ENCODE peak calls at places on chromosomes 13 and 19, in eight cellular contexts. One of them, this sample, is unnamed.
A peak's percentile ranks its signal among the peaks of the same experiment; 100 is the strongest.

GRCh38 chr13:38735655-38736440 is 49.0 kb downstream of the FREM2 start:
- DNase-seq in heart right ventricle: no peak
- DNase-seq in CD8-positive, alpha-beta T cell: no peak
- DNase-seq in body of pancreas: no peak
- DNase-seq in left ventricle myocardium inferior: no peak
- DNase-seq in fibroblast of lung: no peak
- DNase-seq in thoracic aorta: no peak
- DNase-seq in cardiac muscle cell: no peak
- DNase-seq in this sample: no peak

GRCh38 chr19:32748497-32748896 is 28.9 kb downstream of the TDRD12 start:
- DNase-seq in heart right ventricle: no peak
- DNase-seq in cardiac muscle cell: no peak
- DNase-seq in left ventricle myocardium inferior: no peak
- DNase-seq in body of pancreas: no peak
- DNase-seq in thoracic aorta: no peak
- DNase-seq in CD8-positive, alpha-beta T cell: peak; percentile 54
- DNase-seq in fibroblast of lung: no peak
- DNase-seq in this sample: no peak

GRCh38 chr19:5472303-5472702 is 17.1 kb downstream of the ZNRF4 start:
- DNase-seq in heart right ventricle: no peak
- DNase-seq in thoracic aorta: no peak
- DNase-seq in CD8-positive, alpha-beta T cell: no peak
- DNase-seq in fibroblast of lung: no peak
- DNase-seq in left ventricle myocardium inferior: no peak
- DNase-seq in body of pancreas: no peak
- DNase-seq in cardiac muscle cell: no peak
- DNase-seq in this sample: no peak

GRCh38 chr19:34662919-34663318 is 14.0 kb downstream of the SCGB2B2 start:
- DNase-seq in thoracic aorta: no peak
- DNase-seq in heart right ventricle: no peak
- DNase-seq in fibroblast of lung: no peak
- DNase-seq in body of pancreas: peak; percentile 38
- DNase-seq in left ventricle myocardium inferior: no peak
- DNase-seq in CD8-positive, alpha-beta T cell: no peak
- DNase-seq in cardiac muscle cell: peak; percentile 17
- DNase-seq in this sample: no peak

GRCh38 chr19:29378543-29379105 is 147.2 kb upstream of the VSTM2B start:
- DNase-seq in fibroblast of lung: no peak
- DNase-seq in body of pancreas: no peak
- DNase-seq in cardiac muscle cell: no peak
- DNase-seq in CD8-positive, alpha-beta T cell: no peak
- DNase-seq in heart right ventricle: no peak
- DNase-seq in thoracic aorta: no peak
- DNase-seq in left ventricle myocardium inferior: no peak
- DNase-seq in this sample: no peak

GRCh38 chr19:7894612-7895309 is 6.5 kb downstream of the LRRC8E start:
- DNase-seq in CD8-positive, alpha-beta T cell: no peak
- DNase-seq in left ventricle myocardium inferior: no peak
- DNase-seq in heart right ventricle: no peak
- DNase-seq in body of pancreas: no peak
- DNase-seq in cardiac muscle cell: no peak
- DNase-seq in fibroblast of lung: no peak
- DNase-seq in thoracic aorta: no peak
- DNase-seq in this sample: no peak

GRCh38 chr13:21825801-21826200 is 154.9 kb downstream of the FGF9 start:
- DNase-seq in left ventricle myocardium inferior: no peak
- DNase-seq in thoracic aorta: no peak
- DNase-seq in body of pancreas: no peak
- DNase-seq in heart right ventricle: no peak
- DNase-seq in fibroblast of lung: no peak
- DNase-seq in CD8-positive, alpha-beta T cell: no peak
- DNase-seq in cardiac muscle cell: no peak
- DNase-seq in this sample: no peak

GRCh38 chr19:5987077-5987818 is 9.3 kb upstream of the RANBP3 start:
- DNase-seq in CD8-positive, alpha-beta T cell: peak; percentile 85
- DNase-seq in fibroblast of lung: peak; percentile 81
- DNase-seq in left ventricle myocardium inferior: peak; percentile 58
- DNase-seq in cardiac muscle cell: peak; percentile 85
- DNase-seq in thoracic aorta: no peak
- DNase-seq in body of pancreas: peak; percentile 90
- DNase-seq in heart right ventricle: no peak
- DNase-seq in this sample: peak; percentile 51

GRCh38 chr19:40224342-40225148 is 1.9 kb downstream of the CCNP start:
- DNase-seq in CD8-positive, alpha-beta T cell: no peak
- DNase-seq in cardiac muscle cell: no peak
- DNase-seq in thoracic aorta: no peak
- DNase-seq in heart right ventricle: no peak
- DNase-seq in left ventricle myocardium inferior: no peak
- DNase-seq in fibroblast of lung: no peak
- DNase-seq in body of pancreas: no peak
- DNase-seq in this sample: no peak

GRCh38 chr19:1883784-1884183 is 1.5 kb downstream of the ABHD17A start:
- DNase-seq in cardiac muscle cell: no peak
- DNase-seq in body of pancreas: no peak
- DNase-seq in CD8-positive, alpha-beta T cell: peak; percentile 53
- DNase-seq in thoracic aorta: no peak
- DNase-seq in fibroblast of lung: no peak
- DNase-seq in left ventricle myocardium inferior: no peak
- DNase-seq in heart right ventricle: no peak
- DNase-seq in this sample: no peak

GRCh38 chr19:35587326-35587725 is 1.4 kb downstream of the PMIS2 start:
- DNase-seq in fibroblast of lung: no peak
- DNase-seq in left ventricle myocardium inferior: no peak
- DNase-seq in cardiac muscle cell: peak; percentile 62
- DNase-seq in body of pancreas: no peak
- DNase-seq in CD8-positive, alpha-beta T cell: no peak
- DNase-seq in thoracic aorta: no peak
- DNase-seq in heart right ventricle: no peak
- DNase-seq in this sample: no peak

GRCh38 chr13:51862965-51863364 is 1.2 kb downstream of the CCDC70 start:
- DNase-seq in body of pancreas: no peak
- DNase-seq in heart right ventricle: no peak
- DNase-seq in left ventricle myocardium inferior: no peak
- DNase-seq in cardiac muscle cell: no peak
- DNase-seq in fibroblast of lung: no peak
- DNase-seq in thoracic aorta: no peak
- DNase-seq in CD8-positive, alpha-beta T cell: no peak
- DNase-seq in this sample: no peak

GRCh38 chr19:51798958-51799310 is 4.0 kb downstream of the FPR3 start:
- DNase-seq in cardiac muscle cell: no peak
- DNase-seq in fibroblast of lung: no peak
- DNase-seq in left ventricle myocardium inferior: peak; percentile 58
- DNase-seq in heart right ventricle: peak; percentile 43
- DNase-seq in CD8-positive, alpha-beta T cell: no peak
- DNase-seq in body of pancreas: no peak
- DNase-seq in thoracic aorta: peak; percentile 13
- DNase-seq in this sample: no peak

GRCh38 chr13:30880756-30881155 is 25.3 kb upstream of the MEDAG start:
- DNase-seq in cardiac muscle cell: peak; percentile 84
- DNase-seq in body of pancreas: no peak
- DNase-seq in heart right ventricle: no peak
- DNase-seq in fibroblast of lung: peak; percentile 99
- DNase-seq in left ventricle myocardium inferior: no peak
- DNase-seq in CD8-positive, alpha-beta T cell: no peak
- DNase-seq in thoracic aorta: no peak
- DNase-seq in this sample: peak; percentile 81

GRCh38 chr13:51619614-51620013 is 35.4 kb downstream of the WDFY2 start:
- DNase-seq in heart right ventricle: no peak
- DNase-seq in body of pancreas: no peak
- DNase-seq in thoracic aorta: no peak
- DNase-seq in left ventricle myocardium inferior: no peak
- DNase-seq in fibroblast of lung: peak; percentile 68
- DNase-seq in CD8-positive, alpha-beta T cell: no peak
- DNase-seq in cardiac muscle cell: peak; percentile 39
- DNase-seq in this sample: peak; percentile 34

GRCh38 chr19:6680141-6680540 is 10.2 kb upstream of the TNFSF14 start:
- DNase-seq in CD8-positive, alpha-beta T cell: no peak
- DNase-seq in fibroblast of lung: no peak
- DNase-seq in heart right ventricle: no peak
- DNase-seq in left ventricle myocardium inferior: no peak
- DNase-seq in cardiac muscle cell: no peak
- DNase-seq in body of pancreas: no peak
- DNase-seq in thoracic aorta: no peak
- DNase-seq in this sample: no peak

GRCh38 chr13:75050419-75051066 is 431.4 kb downstream of the TBC1D4 start:
- DNase-seq in heart right ventricle: no peak
- DNase-seq in cardiac muscle cell: peak; percentile 41
- DNase-seq in fibroblast of lung: peak; percentile 8
- DNase-seq in body of pancreas: no peak
- DNase-seq in thoracic aorta: no peak
- DNase-seq in left ventricle myocardium inferior: no peak
- DNase-seq in CD8-positive, alpha-beta T cell: no peak
- DNase-seq in this sample: no peak

GRCh38 chr19:30225615-30226463 is 146.3 kb upstream of the ZNF536 start:
- DNase-seq in body of pancreas: no peak
- DNase-seq in cardiac muscle cell: no peak
- DNase-seq in left ventricle myocardium inferior: no peak
- DNase-seq in fibroblast of lung: no peak
- DNase-seq in CD8-positive, alpha-beta T cell: no peak
- DNase-seq in heart right ventricle: no peak
- DNase-seq in thoracic aorta: no peak
- DNase-seq in this sample: no peak

GRCh38 chr13:62781866-62782265 is 1366.2 kb upstream of the PCDH20 start:
- DNase-seq in left ventricle myocardium inferior: no peak
- DNase-seq in CD8-positive, alpha-beta T cell: no peak
- DNase-seq in fibroblast of lung: no peak
- DNase-seq in heart right ventricle: no peak
- DNase-seq in cardiac muscle cell: no peak
- DNase-seq in thoracic aorta: no peak
- DNase-seq in body of pancreas: no peak
- DNase-seq in this sample: no peak

GRCh38 chr13:51148952-51149573 is 38.0 kb upstream of the C13orf42 start:
- DNase-seq in CD8-positive, alpha-beta T cell: no peak
- DNase-seq in thoracic aorta: no peak
- DNase-seq in heart right ventricle: no peak
- DNase-seq in cardiac muscle cell: peak; percentile 82
- DNase-seq in body of pancreas: peak; percentile 41
- DNase-seq in left ventricle myocardium inferior: no peak
- DNase-seq in fibroblast of lung: peak; percentile 68
- DNase-seq in this sample: peak; percentile 8

GRCh38 chr19:49442354-49442753 is 1.0 kb upstream of the SLC17A7 start:
- DNase-seq in thoracic aorta: no peak
- DNase-seq in cardiac muscle cell: no peak
- DNase-seq in CD8-positive, alpha-beta T cell: no peak
- DNase-seq in fibroblast of lung: no peak
- DNase-seq in body of pancreas: no peak
- DNase-seq in heart right ventricle: peak; percentile 52
- DNase-seq in left ventricle myocardium inferior: peak; percentile 45
- DNase-seq in this sample: no peak

GRCh38 chr13:27868639-27869435 is 51.0 kb upstream of the PDX1 start:
- DNase-seq in thoracic aorta: no peak
- DNase-seq in heart right ventricle: no peak
- DNase-seq in left ventricle myocardium inferior: no peak
- DNase-seq in body of pancreas: no peak
- DNase-seq in CD8-positive, alpha-beta T cell: no peak
- DNase-seq in fibroblast of lung: peak; percentile 8
- DNase-seq in cardiac muscle cell: peak; percentile 19
- DNase-seq in this sample: no peak
- TF ChIP-seq CTCF in thoracic aorta: no peak
- TF ChIP-seq CTCF in heart right ventricle: no peak
- TF ChIP-seq CTCF in left ventricle myocardium inferior: peak; percentile 43
- TF ChIP-seq CTCF in body of pancreas: peak; percentile 68
- TF ChIP-seq CTCF in CD8-positive, alpha-beta T cell: peak; percentile 33
- TF ChIP-seq CTCF in fibroblast of lung: peak; percentile 56
- TF ChIP-seq CTCF in cardiac muscle cell: peak; percentile 58
- TF ChIP-seq CTCF in this sample: peak; percentile 64

GRCh38 chr19:44643605-44644390 is at the start of gene PVR:
- DNase-seq in heart right ventricle: peak; percentile 81
- DNase-seq in left ventricle myocardium inferior: peak; percentile 78
- DNase-seq in thoracic aorta: peak; percentile 26
- DNase-seq in CD8-positive, alpha-beta T cell: peak; percentile 53
- DNase-seq in cardiac muscle cell: peak; percentile 74
- DNase-seq in body of pancreas: peak; percentile 71
- DNase-seq in fibroblast of lung: peak; percentile 65
- DNase-seq in this sample: no peak

GRCh38 chr19:44640518-44640917 is 3.2 kb upstream of the PVR start:
- DNase-seq in cardiac muscle cell: peak; percentile 73
- DNase-seq in heart right ventricle: no peak
- DNase-seq in body of pancreas: no peak
- DNase-seq in thoracic aorta: no peak
- DNase-seq in left ventricle myocardium inferior: no peak
- DNase-seq in fibroblast of lung: peak; percentile 87
- DNase-seq in CD8-positive, alpha-beta T cell: no peak
- DNase-seq in this sample: no peak

GRCh38 chr19:44642375-44642774 is 1.3 kb upstream of the PVR start:
- DNase-seq in fibroblast of lung: no peak
- DNase-seq in cardiac muscle cell: no peak
- DNase-seq in body of pancreas: no peak
- DNase-seq in left ventricle myocardium inferior: no peak
- DNase-seq in heart right ventricle: no peak
- DNase-seq in CD8-positive, alpha-beta T cell: no peak
- DNase-seq in thoracic aorta: no peak
- DNase-seq in this sample: no peak

GRCh38 chr19:44641866-44642265 is 1.8 kb upstream of the PVR start:
- DNase-seq in body of pancreas: no peak
- DNase-seq in heart right ventricle: no peak
- DNase-seq in left ventricle myocardium inferior: no peak
- DNase-seq in cardiac muscle cell: no peak
- DNase-seq in thoracic aorta: no peak
- DNase-seq in CD8-positive, alpha-beta T cell: no peak
- DNase-seq in fibroblast of lung: no peak
- DNase-seq in this sample: no peak

DNA sequence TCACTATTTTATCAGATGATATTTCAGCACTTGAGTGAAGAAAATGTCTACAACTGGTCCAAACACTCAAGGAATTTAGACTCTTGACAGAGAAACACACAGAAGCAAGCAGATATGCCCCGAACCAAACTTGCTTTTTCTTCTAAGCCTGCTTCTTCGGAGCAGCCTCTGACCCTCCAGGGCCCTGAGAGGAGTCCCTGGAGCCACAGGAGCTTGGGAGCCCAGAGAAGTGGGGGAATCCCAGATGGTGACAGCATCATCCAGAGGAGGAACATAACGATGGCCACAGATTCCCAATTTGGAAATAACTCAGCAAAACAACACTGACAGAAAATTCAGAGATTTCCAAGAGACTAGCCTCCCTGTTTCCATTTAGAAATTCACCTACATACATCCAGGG is 2.2 kb upstream of the PVR start:
- DNase-seq in heart right ventricle: no peak
- DNase-seq in cardiac muscle cell: no peak
- DNase-seq in left ventricle myocardium inferior: no peak
- DNase-seq in body of pancreas: no peak
- DNase-seq in fibroblast of lung: no peak
- DNase-seq in thoracic aorta: no peak
- DNase-seq in CD8-positive, alpha-beta T cell: no peak
- DNase-seq in this sample: no peak
- H3K27ac ChIP-seq in heart right ventricle: no peak overlapping the region
- H3K27ac ChIP-seq in cardiac muscle cell: no peak overlapping the region
- H3K27ac ChIP-seq in left ventricle myocardium inferior: no peak overlapping the region
- H3K27ac ChIP-seq in body of pancreas: no peak overlapping the region
- H3K27ac ChIP-seq in fibroblast of lung: no peak overlapping the region
- H3K27ac ChIP-seq in thoracic aorta: no peak overlapping the region
- H3K27ac ChIP-seq in CD8-positive, alpha-beta T cell: no peak overlapping the region
- H3K27ac ChIP-seq in this sample: no peak overlapping the region

GRCh38 chr19:38478273-38478971 is 44.9 kb downstream of the RYR1 start:
- DNase-seq in CD8-positive, alpha-beta T cell: no peak
- DNase-seq in left ventricle myocardium inferior: no peak
- DNase-seq in cardiac muscle cell: peak; percentile 8
- DNase-seq in thoracic aorta: no peak
- DNase-seq in body of pancreas: no peak
- DNase-seq in heart right ventricle: no peak
- DNase-seq in fibroblast of lung: no peak
- DNase-seq in this sample: no peak
- TF ChIP-seq CTCF in CD8-positive, alpha-beta T cell: no peak
- TF ChIP-seq CTCF in left ventricle myocardium inferior: no peak
- TF ChIP-seq CTCF in cardiac muscle cell: peak; percentile 7
- TF ChIP-seq CTCF in thoracic aorta: no peak
- TF ChIP-seq CTCF in body of pancreas: no peak
- TF ChIP-seq CTCF in heart right ventricle: no peak
- TF ChIP-seq CTCF in fibroblast of lung: peak; percentile 8
- TF ChIP-seq CTCF in this sample: peak; percentile 10

GRCh38 chr13:73428137-73428536 is 369.3 kb downstream of the KLF5 start:
- DNase-seq in left ventricle myocardium inferior: no peak
- DNase-seq in body of pancreas: no peak
- DNase-seq in thoracic aorta: no peak
- DNase-seq in CD8-positive, alpha-beta T cell: no peak
- DNase-seq in fibroblast of lung: peak; percentile 53
- DNase-seq in cardiac muscle cell: peak; percentile 74
- DNase-seq in heart right ventricle: no peak
- DNase-seq in this sample: peak; percentile 23
- H3K27ac ChIP-seq in left ventricle myocardium inferior: no peak overlapping the region
- H3K27ac ChIP-seq in body of pancreas: no peak overlapping the region
- H3K27ac ChIP-seq in thoracic aorta: no peak overlapping the region
- H3K27ac ChIP-seq in CD8-positive, alpha-beta T cell: no peak overlapping the region
- H3K27ac ChIP-seq in fibroblast of lung: no peak overlapping the region
- H3K27ac ChIP-seq in cardiac muscle cell: no peak overlapping the region
- H3K27ac ChIP-seq in heart right ventricle: no peak overlapping the region
- H3K27ac ChIP-seq in this sample: no peak overlapping the region

This sample was measured in AG04450.